ENCODE peak calls at places on chromosomes 13 and 19, in seven cellular contexts. F is ascending aorta, Y is thoracic aorta, P is upper lobe of left lung, I is kidney, Q is upper lobe of right lung, L is transverse colon. K is an unnamed sample.

GRCh38 chr19:7287716-7288115 is 6.5 kb downstream of the INSR start:
- DNase-seq in F (no peak), Y (no peak), P (no peak), I (no peak), Q (no peak), L (no peak), K (no peak)

GRCh38 chr19:45587873-45588272 is 3.3 kb upstream of the OPA3 start:
- DNase-seq in F (no peak), Y (no peak), P (no peak), I (no peak), Q (no peak), L (peak), K (no peak)

GRCh38 chr13:51047434-51048165 is 63.5 kb downstream of the C13orf42 start:
- DNase-seq in F (no peak), Y (no peak), P (no peak), I (no peak), Q (no peak), L (no peak), K (no peak)

GRCh38 chr13:66927562-66927961 is 302.6 kb downstream of the PCDH9 start:
- DNase-seq in F (no peak), Y (no peak), P (no peak), I (no peak), Q (no peak), L (no peak), K (no peak)

GRCh38 chr19:33795370-33796163 is 1.1 kb upstream of the KCTD15 start:
- DNase-seq in F (peak), Y (no peak), P (peak), I (peak), Q (peak), L (peak), K (no peak)

GRCh38 chr13:33639640-33640080 is 178.3 kb upstream of the RFC3 start:
- DNase-seq in F (no peak), Y (no peak), P (no peak), I (no peak), Q (no peak), L (no peak), K (no peak)

GRCh38 chr13:112446867-112447266 is 70.7 kb downstream of the SPACA7 start:
- DNase-seq in F (no peak), Y (no peak), P (no peak), I (peak), Q (no peak), L (no peak), K (no peak)

GRCh38 chr19:28296506-28296905 is 916.4 kb downstream of the UQCRFS1 start:
- DNase-seq in F (no peak), Y (no peak), P (no peak), I (no peak), Q (no peak), L (no peak), K (no peak)

GRCh38 chr13:80048030-80048429 is 292.9 kb downstream of the SPRY2 start:
- DNase-seq in F (no peak), Y (no peak), P (no peak), I (no peak), Q (no peak), L (no peak), K (no peak)

GRCh38 chr13:52651880-52652169 is 811 bp upstream of the SUGT1 start:
- DNase-seq in F (no peak), Y (no peak), P (no peak), I (no peak), Q (no peak), L (no peak), K (no peak)

GRCh38 chr19:45901432-45901903 is 945 bp downstream of the MYPOP start:
- DNase-seq in F (peak), Y (no peak), P (peak), I (peak), Q (peak), L (peak), K (no peak)

GRCh38 chr19:53537126-53537522 is 821 bp upstream of the ZNF331 start:
- DNase-seq in F (no peak), Y (no peak), P (no peak), I (no peak), Q (no peak), L (no peak), K (no peak)

GRCh38 chr19:10736189-10736588 is 18.3 kb downstream of the DNM2 start:
- DNase-seq in F (no peak), Y (no peak), P (no peak), I (no peak), Q (no peak), L (peak), K (no peak)

GRCh38 chr19:1400281-1401137 is 833 bp downstream of the GAMT start:
- DNase-seq in F (peak), Y (no peak), P (peak), I (no peak), Q (no peak), L (no peak), K (no peak)

GRCh38 chr13:26601669-26602068 is 44.2 kb downstream of the WASF3 start:
- DNase-seq in F (no peak), Y (no peak), P (no peak), I (no peak), Q (no peak), L (no peak), K (no peak)

GRCh38 chr13:41588899-41589298 is 131.5 kb downstream of the RGCC start:
- DNase-seq in F (no peak), Y (no peak), P (no peak), I (no peak), Q (no peak), L (no peak), K (peak)

GRCh38 chr13:74062933-74063332 is 71.3 kb downstream of the KLF12 start:
- DNase-seq in F (peak), Y (peak), P (no peak), I (peak), Q (no peak), L (peak), K (no peak)

GRCh38 chr19:48683349-48683748 is 10.5 kb upstream of the NTN5 start:
- DNase-seq in F (no peak), Y (no peak), P (peak), I (peak), Q (no peak), L (no peak), K (no peak)

GRCh38 chr13:36847541-36848045 is 28.6 kb downstream of the RFXAP start:
- DNase-seq in F (no peak), Y (no peak), P (no peak), I (no peak), Q (no peak), L (no peak), K (no peak)

GRCh38 chr19:33394006-33394722 is 20.7 kb downstream of the CEBPG start:
- DNase-seq in F (peak), Y (no peak), P (peak), I (peak), Q (peak), L (no peak), K (no peak)

GRCh38 chr13:93505104-93505952 is 278.7 kb downstream of the GPC6 start:
- DNase-seq in F (no peak), Y (no peak), P (no peak), I (no peak), Q (no peak), L (no peak), K (no peak)

GRCh38 chr13:48511621-48512232 is 21.2 kb downstream of the RCBTB2 start:
- DNase-seq in F (no peak), Y (no peak), P (no peak), I (no peak), Q (no peak), L (no peak), K (no peak)

GRCh38 chr19:17406039-17406886 is 833 bp upstream of the BST2 start:
- DNase-seq in F (no peak), Y (no peak), P (no peak), I (no peak), Q (no peak), L (peak), K (no peak)

GRCh38 chr19:14105680-14106079 is 11.9 kb downstream of the PRKACA start:
- DNase-seq in F (no peak), Y (no peak), P (no peak), I (no peak), Q (no peak), L (no peak), K (no peak)

GRCh38 chr19:18655173-18655844 is 18.5 kb downstream of the KLHL26 start:
- DNase-seq in F (no peak), Y (no peak), P (no peak), I (no peak), Q (no peak), L (no peak), K (no peak)

GRCh38 chr19:30225615-30226463 is 146.3 kb upstream of the ZNF536 start:
- DNase-seq in F (no peak), Y (no peak), P (peak), I (no peak), Q (no peak), L (no peak), K (no peak)

GRCh38 chr19:30228113-30228725 is 144.0 kb upstream of the ZNF536 start:
- DNase-seq in F (no peak), Y (no peak), P (no peak), I (no peak), Q (no peak), L (peak), K (no peak)

GRCh38 chr19:30226464-30227070 is 145.6 kb upstream of the ZNF536 start:
- DNase-seq in F (no peak), Y (no peak), P (peak), I (no peak), Q (no peak), L (peak), K (no peak)

GRCh38 chr19:30227661-30228112 is 144.5 kb upstream of the ZNF536 start:
- DNase-seq in F (no peak), Y (no peak), P (peak), I (no peak), Q (peak), L (peak), K (no peak)

GRCh38 chr19:30227071-30227621 is 145.0 kb upstream of the ZNF536 start:
- DNase-seq in F (no peak), Y (no peak), P (no peak), I (no peak), Q (no peak), L (no peak), K (no peak)
- H3K27ac ChIP-seq in F (no peak), Y (no peak), P (no peak), I (no peak), Q (no peak), L (peak), K (no peak)

GRCh38 chr13:75220238-75220542 is 261.8 kb downstream of the TBC1D4 start:
- DNase-seq in F (no peak), Y (no peak), P (peak), I (peak), Q (no peak), L (no peak), K (no peak)

GRCh38 chr13:75222031-75222430 is 259.9 kb downstream of the TBC1D4 start:
- DNase-seq in F (no peak), Y (no peak), P (no peak), I (no peak), Q (no peak), L (no peak), K (no peak)

GRCh38 chr13:75217949-75218348 is 264.0 kb downstream of the TBC1D4 start:
- DNase-seq in F (no peak), Y (no peak), P (no peak), I (no peak), Q (no peak), L (no peak), K (no peak)

GRCh38 chr13:75223981-75224742 is 257.8 kb downstream of the TBC1D4 start:
- DNase-seq in F (no peak), Y (no peak), P (no peak), I (no peak), Q (no peak), L (no peak), K (no peak)

DNA sequence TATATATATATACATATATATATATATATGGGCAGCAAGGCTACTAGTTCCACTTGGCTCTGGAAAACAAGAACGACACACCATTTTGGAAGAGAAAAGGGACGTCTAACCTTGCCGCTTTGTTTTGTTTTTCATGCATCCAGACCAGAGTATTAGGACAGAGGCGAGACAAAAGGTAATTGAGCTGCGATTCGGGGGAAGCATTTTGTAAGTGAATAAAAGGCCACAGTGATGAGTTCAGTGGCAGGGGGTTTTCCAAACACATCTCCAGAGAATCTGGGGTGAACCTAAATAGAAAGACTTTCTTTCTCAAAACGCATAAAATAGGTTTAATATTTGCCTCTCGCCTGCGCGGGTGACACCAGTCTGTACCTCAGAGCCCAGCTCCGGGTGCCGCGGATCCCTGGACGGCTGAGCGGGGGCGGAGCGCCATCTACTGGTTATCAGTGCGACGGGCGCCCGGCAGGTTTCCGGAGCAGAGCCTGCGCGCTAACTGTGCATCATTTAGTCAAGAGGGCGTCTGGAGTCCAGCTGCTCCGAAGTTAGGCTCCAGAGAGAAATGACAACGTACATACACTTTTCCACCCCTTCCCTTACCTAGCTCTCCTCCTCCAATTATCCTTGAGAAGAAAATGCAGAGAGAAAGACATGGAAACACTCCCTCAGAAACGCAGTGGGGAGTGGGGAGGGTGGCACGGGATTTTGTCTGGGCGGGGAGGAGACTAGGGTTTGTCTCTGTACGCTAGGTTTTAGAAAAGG is 262.3 kb downstream of the TBC1D4 start:
- DNase-seq in F (peak), Y (peak), P (peak), I (peak), Q (peak), L (peak), K (no peak)
- H3K27ac ChIP-seq in F (no peak), Y (no peak), P (no peak), I (no peak), Q (no peak), L (no peak), K (no peak)

GRCh38 chr19:39436350-39436716 is 584 bp upstream of the RPS16 start:
- DNase-seq in F (no peak), Y (no peak), P (no peak), I (no peak), Q (no peak), L (no peak), K (no peak)

GRCh38 chr19:39434123-39435076 is 1.3 kb downstream of the RPS16 start:
- DNase-seq in F (no peak), Y (no peak), P (no peak), I (no peak), Q (no peak), L (no peak), K (no peak)

GRCh38 chr19:39433480-39434079 is 2.2 kb downstream of the RPS16 start:
- DNase-seq in F (no peak), Y (no peak), P (no peak), I (no peak), Q (no peak), L (no peak), K (no peak)

GRCh38 chr19:39435499-39436349 is at the start of gene RPS16:
- DNase-seq in F (peak), Y (peak), P (peak), I (peak), Q (peak), L (peak), K (peak)

DNA sequence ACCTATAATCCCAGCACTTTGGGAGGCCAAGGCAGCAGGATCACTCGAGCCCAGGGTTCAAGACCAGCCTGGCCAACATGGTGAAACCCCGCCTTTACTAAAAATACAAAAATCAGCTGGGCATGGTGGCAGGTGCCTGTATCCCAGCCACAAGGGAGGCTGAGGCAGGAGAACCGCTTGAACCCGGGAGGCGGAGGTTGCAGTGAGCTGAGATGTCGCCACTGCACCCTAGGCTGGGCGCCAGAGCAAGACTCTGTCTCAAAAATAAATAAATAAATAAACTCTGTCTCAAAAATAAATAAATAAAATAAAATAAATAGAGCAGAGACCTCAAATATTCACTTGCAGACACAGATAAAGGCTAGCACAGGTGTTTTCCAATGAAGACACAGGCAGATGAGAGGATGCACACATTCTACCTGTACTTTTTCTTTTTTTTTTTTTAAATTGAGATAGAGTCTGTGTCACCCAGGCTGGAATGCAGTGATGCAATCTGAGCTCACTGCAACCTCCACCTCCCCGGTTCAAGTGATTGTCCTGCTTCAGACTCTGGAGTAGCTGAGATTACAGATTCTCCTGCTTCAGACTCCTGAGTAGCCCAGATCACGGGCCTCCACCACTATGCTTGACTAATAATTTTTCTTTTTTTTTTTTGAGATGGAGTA is 2.7 kb upstream of the RPS16 start:
- DNase-seq in F (no peak), Y (no peak), P (no peak), I (no peak), Q (no peak), L (no peak), K (no peak)
- H3K27ac ChIP-seq in F (no peak), Y (no peak), P (no peak), I (no peak), Q (no peak), L (no peak), K (peak)

GRCh38 chr13:59915252-59915651 is 248.5 kb downstream of the DIAPH3 start:
- DNase-seq in F (no peak), Y (no peak), P (no peak), I (no peak), Q (no peak), L (no peak), K (no peak)
- H3K27ac ChIP-seq in F (no peak), Y (no peak), P (no peak), I (no peak), Q (no peak), L (no peak), K (no peak)

GRCh38 chr13:97367016-97367415 is 67.0 kb upstream of the RAP2A start:
- DNase-seq in F (no peak), Y (no peak), P (no peak), I (no peak), Q (no peak), L (no peak), K (no peak)
- H3K27ac ChIP-seq in F (no peak), Y (no peak), P (peak), I (peak), Q (peak), L (peak), K (no peak)

GRCh38 chr19:15829277-15829770 is 13.9 kb upstream of the OR10H1 start:
- DNase-seq in F (no peak), Y (no peak), P (no peak), I (no peak), Q (no peak), L (no peak), K (no peak)
- H3K27ac ChIP-seq in F (no peak), Y (no peak), P (no peak), I (no peak), Q (no peak), L (no peak), K (peak)

DNA sequence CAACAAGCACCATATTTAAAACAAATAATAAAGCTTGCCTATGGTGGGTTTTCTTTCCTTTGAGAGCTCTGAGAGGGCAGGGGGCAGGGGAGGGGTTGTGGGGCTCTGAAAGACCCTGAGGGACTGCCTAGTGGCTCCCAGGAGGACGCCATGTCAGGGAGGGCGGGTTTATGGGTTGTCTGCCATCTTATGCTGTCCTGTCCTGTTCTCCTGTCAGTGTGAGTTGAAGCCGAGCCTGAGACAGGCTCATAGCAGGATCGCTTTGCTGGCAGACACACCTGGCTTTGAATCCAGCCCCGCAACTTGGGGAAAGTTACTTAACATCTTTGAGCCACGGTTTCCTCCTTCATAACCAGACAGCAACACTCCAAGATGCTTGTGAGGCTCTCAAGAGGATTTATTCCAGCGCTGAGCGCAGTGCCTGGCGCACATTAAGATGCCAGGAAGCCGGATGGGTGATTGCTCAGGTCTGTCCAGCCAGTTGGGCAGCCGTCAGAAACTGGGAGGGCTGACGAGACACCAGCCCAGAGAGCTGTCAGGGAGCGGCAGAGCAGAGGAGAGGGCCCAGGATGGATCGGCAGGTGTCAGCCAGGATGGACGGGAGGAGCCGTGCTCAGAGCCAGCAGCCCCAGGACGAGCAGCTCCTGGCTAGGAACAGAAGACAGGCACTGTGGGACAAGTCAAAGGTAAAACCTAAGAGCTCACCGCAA is 36.8 kb upstream of the C1QTNF9 start:
- DNase-seq in F (no peak), Y (no peak), P (no peak), I (no peak), Q (peak), L (no peak), K (no peak)
- H3K27ac ChIP-seq in F (peak), Y (peak), P (peak), I (peak), Q (peak), L (peak), K (no peak)

GRCh38 chr13:59413121-59413520 is 750.6 kb downstream of the DIAPH3 start:
- DNase-seq in F (no peak), Y (no peak), P (no peak), I (no peak), Q (no peak), L (no peak), K (no peak)

GRCh38 chr13:59415498-59415897 is 748.2 kb downstream of the DIAPH3 start:
- DNase-seq in F (no peak), Y (no peak), P (no peak), I (no peak), Q (no peak), L (no peak), K (no peak)

GRCh38 chr13:59416561-59416960 is 747.2 kb downstream of the DIAPH3 start:
- DNase-seq in F (no peak), Y (no peak), P (no peak), I (no peak), Q (no peak), L (no peak), K (no peak)
- H3K27ac ChIP-seq in F (no peak), Y (no peak), P (no peak), I (no peak), Q (no peak), L (no peak), K (no peak)